ENCODE peak calls at places on chromosomes 7 and 10, in six cellular contexts. N is lower leg skin, Y is NB4, B is GM12892, I is body of pancreas, A is adrenal gland. X is an unnamed sample.

GRCh38 chr10:33122014-33122788 is 164.2 kb upstream of the ITGB1 start:
- DNase-seq in N (no peak), Y (no peak), B (no peak), I (no peak), A (no peak), X (no peak)

GRCh38 chr10:81848514-81848913 is 26.5 kb upstream of the NRG3 start:
- DNase-seq in N (no peak), Y (no peak), B (no peak), I (no peak), A (no peak), X (no peak)

GRCh38 chr7:135757719-135758411 is 9.3 kb upstream of the FAM180A start:
- DNase-seq in N (peak), Y (no peak), B (no peak), I (no peak), A (no peak), X (no peak)

GRCh38 chr7:34069676-34070075 is 164.3 kb downstream of the BMPER start:
- DNase-seq in N (no peak), Y (no peak), B (no peak), I (no peak), A (no peak), X (no peak)

GRCh38 chr10:119680050-119680449 is 28.9 kb downstream of the BAG3 start:
- DNase-seq in N (peak), Y (peak), B (no peak), I (no peak), A (no peak), X (no peak)

GRCh38 chr7:47635091-47636090 is 53.5 kb upstream of the TNS3 start:
- DNase-seq in N (peak), Y (no peak), B (no peak), I (peak), A (peak), X (no peak)

GRCh38 chr7:95509199-95509598 is 23.5 kb downstream of the ASB4 start:
- DNase-seq in N (no peak), Y (peak), B (no peak), I (peak), A (peak), X (no peak)

GRCh38 chr10:22489467-22489866 is 144.2 kb downstream of the SPAG6 start:
- DNase-seq in N (no peak), Y (peak), B (no peak), I (no peak), A (no peak), X (no peak)

GRCh38 chr10:110871236-110872084 is at the start of gene PDCD4:
- DNase-seq in N (peak), Y (peak), B (peak), I (peak), A (peak), X (peak)

GRCh38 chr7:31373337-31374289 is 33.1 kb upstream of the NEUROD6 start:
- DNase-seq in N (no peak), Y (peak), B (peak), I (peak), A (peak), X (peak)

GRCh38 chr10:80529604-80530003 is 8.1 kb upstream of the SH2D4B start:
- DNase-seq in N (no peak), Y (no peak), B (no peak), I (peak), A (no peak), X (no peak)

DNA sequence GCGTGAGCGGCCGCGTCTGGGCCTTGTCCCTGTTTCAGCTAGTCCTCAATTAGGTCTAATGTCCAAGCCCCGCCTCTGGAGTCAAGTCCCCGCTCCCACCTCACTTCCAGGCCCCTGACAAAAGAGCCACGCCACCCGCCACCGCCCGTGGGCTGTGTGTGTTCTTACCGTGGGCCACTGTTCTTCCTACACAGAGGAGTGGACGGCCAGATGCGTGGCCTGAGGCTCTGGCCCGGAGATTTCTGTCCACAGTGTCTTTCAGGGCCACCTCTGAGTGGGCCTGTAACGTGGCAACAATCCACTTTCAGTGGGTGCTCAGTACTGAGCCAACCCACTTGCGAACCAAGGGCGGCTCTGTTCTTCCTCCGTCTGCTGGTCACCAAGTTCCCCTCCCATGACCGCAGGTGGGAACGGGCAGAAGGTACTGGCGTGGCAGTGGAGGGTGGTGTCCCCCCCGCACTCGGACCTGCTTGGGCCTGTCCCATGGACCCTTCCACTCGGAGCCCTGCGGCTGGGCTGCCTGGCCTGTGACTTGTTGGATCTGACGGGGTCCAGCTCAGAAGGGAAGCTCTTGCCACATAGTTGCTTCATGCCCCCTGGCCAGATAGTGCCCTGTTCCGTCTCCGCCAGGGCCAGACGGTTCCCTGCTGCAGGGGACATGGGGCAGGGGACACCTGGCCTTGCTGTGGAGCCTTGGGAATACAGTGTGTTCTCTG is 15.0 kb upstream of the ZFAND2A start:
- DNase-seq in N (no peak), Y (no peak), B (no peak), I (no peak), A (no peak), X (no peak)
- TF ChIP-seq POLR2A in N (no peak), Y (no peak), B (no peak), I (no peak), A (no peak), X (no peak)

DNA sequence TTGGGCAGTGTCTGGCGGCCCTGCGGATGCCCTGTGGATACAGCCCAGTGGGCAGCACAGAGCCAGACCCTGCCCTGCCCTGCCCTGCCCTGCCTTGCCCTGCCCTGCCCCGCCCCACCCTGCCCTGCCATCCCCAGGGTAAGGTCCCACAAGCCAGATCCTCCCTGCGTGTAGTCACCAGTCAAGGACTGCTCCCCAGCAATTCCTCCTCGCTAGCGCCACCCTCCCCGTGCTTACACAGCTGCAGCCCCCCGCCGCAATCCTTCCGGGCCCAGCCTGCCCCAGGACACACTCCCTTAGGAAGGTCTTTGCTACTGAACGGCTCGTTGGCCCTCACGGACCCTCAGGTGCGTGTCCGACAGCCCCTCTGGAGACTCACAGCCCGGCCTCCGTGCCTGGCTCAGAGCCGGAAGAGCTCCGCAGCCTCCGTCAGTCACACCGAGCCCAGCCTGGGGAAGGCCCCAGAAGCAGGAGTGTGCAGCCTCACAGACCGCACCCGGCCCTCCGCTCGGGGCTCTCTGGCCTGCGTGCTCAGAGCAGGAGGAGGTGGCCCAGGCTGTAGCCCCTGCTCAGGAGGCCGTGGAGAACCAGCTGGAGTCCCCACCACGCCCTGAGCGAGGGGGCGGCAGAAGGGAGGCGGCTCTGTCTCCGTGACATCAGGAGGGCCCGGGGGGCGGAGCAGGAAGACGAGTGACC is 68.3 kb downstream of the PWWP2B start:
- DNase-seq in N (no peak), Y (no peak), B (no peak), I (no peak), A (no peak), X (no peak)
- TF ChIP-seq POLR2A in N (no peak), Y (no peak), B (no peak), I (no peak), A (no peak), X (no peak)

GRCh38 chr10:12797471-12798262 is 203.8 kb downstream of the CCDC3 start:
- DNase-seq in N (no peak), Y (no peak), B (no peak), I (no peak), A (no peak), X (no peak)

GRCh38 chr10:12800302-12800701 is 201.2 kb downstream of the CCDC3 start:
- DNase-seq in N (no peak), Y (no peak), B (no peak), I (no peak), A (no peak), X (no peak)

GRCh38 chr10:12799144-12799543 is 202.4 kb downstream of the CCDC3 start:
- DNase-seq in N (no peak), Y (no peak), B (no peak), I (no peak), A (no peak), X (no peak)

GRCh38 chr10:12801214-12802087 is 200.1 kb downstream of the CCDC3 start:
- DNase-seq in N (no peak), Y (no peak), B (no peak), I (no peak), A (no peak), X (no peak)

DNA sequence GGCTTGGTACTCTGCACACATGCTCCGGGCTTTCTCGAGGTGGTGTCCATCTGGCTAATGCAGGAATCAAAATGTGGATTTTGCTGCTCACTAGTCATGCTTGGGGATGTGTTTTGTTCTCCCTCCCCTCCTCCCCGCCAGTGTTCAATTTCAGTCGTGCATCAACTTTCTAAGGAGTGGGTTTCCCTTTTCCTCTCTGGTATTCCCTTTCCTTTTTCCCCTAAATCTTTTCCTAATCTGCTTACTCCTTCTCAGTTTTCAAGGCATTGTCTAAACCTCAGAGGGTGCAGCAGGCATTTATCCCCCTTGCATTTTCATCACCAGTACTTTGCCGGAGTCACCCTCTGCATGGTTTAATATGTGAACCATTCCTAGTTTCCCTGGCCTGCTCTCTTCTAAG is 201.8 kb downstream of the CCDC3 start:
- DNase-seq in N (no peak), Y (no peak), B (no peak), I (no peak), A (no peak), X (no peak)
- TF ChIP-seq POLR2A in N (no peak), Y (no peak), B (no peak), I (no peak), A (no peak), X (no peak)

GRCh38 chr7:143380646-143381426 is at the start of gene ZYX:
- DNase-seq in N (peak), Y (peak), B (peak), I (peak), A (peak), X (peak)
- TF ChIP-seq POLR2A in N (peak), Y (peak), B (peak), I (peak), A (peak), X (peak)

GRCh38 chr7:36291387-36292316 is 98.0 kb upstream of the ANLN start:
- DNase-seq in N (peak), Y (peak), B (peak), I (peak), A (peak), X (peak)
- TF ChIP-seq POLR2A in N (no peak), Y (no peak), B (no peak), I (peak), A (no peak), X (no peak)